ENCODE peak calls at places on chromosomes 3 and 15, in nine cellular contexts. A is body of pancreas, Y is AG04450, V is pancreas, H is IMR-90, N is PC-9, M is heart left ventricle, D is cardiac muscle cell, R is SJCRH30. I is an unnamed sample. For H3K9me3, the result is how much of the 10 kb centered on the place peaks cover.

GRCh38 chr3:9552252-9552999 is 1.2 kb downstream of the LHFPL4 start:
- DNase-seq in H (peak), M (peak), D (peak), Y (peak), R (peak), N (no peak), V (peak), A (peak), I (no peak)

GRCh38 chr15:78382114-78382886 is 42.1 kb downstream of the CRABP1 start:
- DNase-seq in V (no peak), A (no peak), N (no peak), H (no peak), D (no peak), Y (no peak), R (no peak), M (no peak), I (no peak)

GRCh38 chr15:73349191-73349590 is 19.6 kb downstream of the HCN4 start:
- DNase-seq in M (no peak), N (no peak), V (no peak), R (no peak), D (no peak), A (no peak), H (no peak), Y (no peak), I (no peak)

GRCh38 chr3:46386206-46386605 is 15.5 kb downstream of the CCR5 start:
- DNase-seq in D (no peak), M (no peak), Y (no peak), A (no peak), N (peak), V (no peak), R (no peak), H (peak), I (no peak)

GRCh38 chr3:189294649-189295048 is 122.9 kb downstream of the TPRG1 start:
- DNase-seq in H (no peak), R (no peak), Y (no peak), D (no peak), V (no peak), N (no peak), M (no peak), A (no peak), I (no peak)

GRCh38 chr3:47890037-47890831 is 87.3 kb downstream of the DHX30 start:
- DNase-seq in R (no peak), D (peak), V (no peak), A (no peak), M (no peak), N (no peak), H (no peak), Y (no peak), I (no peak)

GRCh38 chr15:60095711-60096110 is 91.6 kb downstream of the FOXB1 start:
- DNase-seq in Y (no peak), D (peak), N (no peak), H (peak), M (no peak), R (no peak), A (no peak), V (no peak), I (no peak)

GRCh38 chr15:80068578-80068977 is 9.1 kb downstream of the ZFAND6 start:
- DNase-seq in D (no peak), R (no peak), Y (no peak), M (no peak), H (peak), V (no peak), N (no peak), A (no peak), I (no peak)

GRCh38 chr15:75161106-75161505 is 40.6 kb upstream of the C15orf39 start:
- DNase-seq in M (no peak), R (no peak), A (no peak), D (no peak), N (no peak), V (no peak), H (no peak), Y (no peak), I (peak)

GRCh38 chr15:39243396-39243795 is 337.5 kb upstream of the THBS1 start:
- DNase-seq in V (no peak), A (no peak), H (peak), R (no peak), D (no peak), M (no peak), Y (no peak), N (no peak), I (no peak)

GRCh38 chr3:180180795-180181194 is 144.1 kb upstream of the PEX5L start:
- DNase-seq in M (no peak), N (no peak), D (no peak), Y (peak), A (no peak), V (no peak), R (no peak), H (peak), I (no peak)

GRCh38 chr15:85414495-85414894 is 34.1 kb downstream of the AKAP13 start:
- DNase-seq in N (no peak), A (no peak), M (no peak), Y (no peak), H (peak), R (no peak), V (no peak), D (peak), I (no peak)

GRCh38 chr3:73226026-73226425 is 164.6 kb downstream of the EBLN2 start:
- DNase-seq in R (no peak), M (no peak), A (no peak), Y (no peak), D (no peak), V (no peak), N (no peak), H (no peak), I (no peak)

GRCh38 chr3:102480139-102480538 is 45.3 kb downstream of the ZPLD1 start:
- DNase-seq in M (no peak), V (no peak), N (no peak), R (peak), D (no peak), H (no peak), A (no peak), Y (no peak), I (no peak)

GRCh38 chr15:63038926-63039673 is 3.4 kb upstream of the TPM1 start:
- DNase-seq in H (peak), M (no peak), D (peak), Y (no peak), R (no peak), V (no peak), A (no peak), N (peak), I (no peak)

GRCh38 chr15:73746883-73747282 is 6.3 kb downstream of the INSYN1 start:
- DNase-seq in D (peak), Y (no peak), M (no peak), V (no peak), A (no peak), H (no peak), R (no peak), N (no peak), I (no peak)

GRCh38 chr3:4763604-4764247 is 215.5 kb upstream of the BHLHE40 start:
- DNase-seq in N (no peak), Y (no peak), A (no peak), M (no peak), H (no peak), R (no peak), V (no peak), D (no peak), I (no peak)

DNA sequence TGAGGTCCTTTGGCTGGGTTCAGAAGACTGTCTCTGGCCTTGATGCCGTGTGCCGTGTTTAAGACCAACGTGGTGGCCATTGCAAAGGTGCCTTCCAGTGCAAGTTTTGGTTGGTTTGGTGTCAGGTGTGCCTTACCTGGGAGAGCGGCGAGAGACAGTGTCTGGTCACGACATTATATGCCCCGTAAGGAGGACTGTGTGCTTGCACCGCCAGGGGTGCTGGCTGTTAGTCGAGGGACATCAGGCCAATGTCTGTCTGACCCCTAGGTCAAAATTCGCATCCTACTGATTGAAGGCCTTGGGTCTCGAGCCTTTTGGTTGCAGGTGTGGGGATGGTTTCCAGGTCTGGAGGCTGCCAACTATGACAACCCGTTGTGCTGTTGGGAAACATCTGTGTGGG is 111.9 kb downstream of the SNRPN start:
- DNase-seq in A (no peak), N (no peak), R (no peak), D (no peak), V (no peak), M (no peak), Y (no peak), H (no peak), I (no peak)
- H3K9me3 ChIP-seq in A (under half), N (under half), R (under half), D (under half), V (under half), M (half or more), Y (half or more), H (half or more), I (half or more)

GRCh38 chr3:60697132-60697531 is 554.1 kb downstream of the FHIT start:
- DNase-seq in A (no peak), R (no peak), Y (no peak), V (no peak), H (no peak), M (no peak), D (no peak), N (no peak), I (no peak)
- H3K9me3 ChIP-seq in A (under half), R (under half), Y (under half), V (under half), H (under half), M (under half), D (under half), N (under half), I (under half)

DNA sequence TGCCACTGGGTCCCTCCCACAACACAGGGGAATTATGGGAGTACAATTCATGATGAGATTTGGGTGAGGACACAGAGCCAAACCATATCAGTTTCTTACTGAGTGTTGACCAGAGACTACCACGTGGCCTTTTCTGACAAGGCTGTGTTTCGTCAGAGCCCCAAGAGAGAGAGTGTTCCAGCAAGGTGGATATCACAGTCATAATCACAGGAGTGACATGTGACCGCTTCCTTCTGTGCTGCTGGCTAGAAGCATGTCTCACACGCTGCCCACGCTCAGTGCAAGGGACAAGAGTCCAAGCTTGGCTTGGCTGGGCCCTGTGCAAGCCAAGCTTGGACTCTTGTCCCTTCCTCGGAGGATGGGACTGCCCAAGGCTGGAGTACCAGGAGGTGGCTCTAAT is 103.2 kb downstream of the GABRG3 start:
- DNase-seq in V (no peak), M (no peak), H (no peak), R (no peak), A (no peak), D (no peak), N (no peak), Y (no peak), I (no peak)
- H3K9me3 ChIP-seq in V (under half), M (under half), H (under half), R (under half), A (under half), D (under half), N (under half), Y (under half), I (under half)

DNA sequence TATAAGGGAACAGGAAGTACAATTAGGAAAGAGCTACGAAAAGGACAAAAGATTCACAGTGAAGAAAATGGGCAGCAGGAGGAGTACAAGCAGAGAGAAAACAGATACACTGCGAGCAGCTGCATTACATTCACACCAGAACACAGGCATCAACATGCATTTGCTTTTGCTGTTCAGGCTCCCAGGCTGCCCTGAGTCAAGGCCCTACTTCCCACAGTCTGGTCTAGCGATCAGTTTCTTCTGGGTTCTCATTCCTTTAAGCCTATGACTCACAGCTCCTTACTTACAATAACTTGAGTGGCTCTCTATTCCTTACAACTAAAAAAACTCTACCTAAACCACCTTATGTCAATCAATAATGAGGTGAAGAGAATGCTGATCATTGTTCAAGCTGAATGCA is 24.5 kb upstream of the ZNF445 start:
- DNase-seq in A (no peak), D (no peak), R (no peak), M (no peak), V (no peak), Y (no peak), N (no peak), H (peak), I (no peak)
- H3K9me3 ChIP-seq in A (under half), D (under half), R (under half), M (half or more), V (under half), Y (half or more), N (under half), H (under half), I (under half)

DNA sequence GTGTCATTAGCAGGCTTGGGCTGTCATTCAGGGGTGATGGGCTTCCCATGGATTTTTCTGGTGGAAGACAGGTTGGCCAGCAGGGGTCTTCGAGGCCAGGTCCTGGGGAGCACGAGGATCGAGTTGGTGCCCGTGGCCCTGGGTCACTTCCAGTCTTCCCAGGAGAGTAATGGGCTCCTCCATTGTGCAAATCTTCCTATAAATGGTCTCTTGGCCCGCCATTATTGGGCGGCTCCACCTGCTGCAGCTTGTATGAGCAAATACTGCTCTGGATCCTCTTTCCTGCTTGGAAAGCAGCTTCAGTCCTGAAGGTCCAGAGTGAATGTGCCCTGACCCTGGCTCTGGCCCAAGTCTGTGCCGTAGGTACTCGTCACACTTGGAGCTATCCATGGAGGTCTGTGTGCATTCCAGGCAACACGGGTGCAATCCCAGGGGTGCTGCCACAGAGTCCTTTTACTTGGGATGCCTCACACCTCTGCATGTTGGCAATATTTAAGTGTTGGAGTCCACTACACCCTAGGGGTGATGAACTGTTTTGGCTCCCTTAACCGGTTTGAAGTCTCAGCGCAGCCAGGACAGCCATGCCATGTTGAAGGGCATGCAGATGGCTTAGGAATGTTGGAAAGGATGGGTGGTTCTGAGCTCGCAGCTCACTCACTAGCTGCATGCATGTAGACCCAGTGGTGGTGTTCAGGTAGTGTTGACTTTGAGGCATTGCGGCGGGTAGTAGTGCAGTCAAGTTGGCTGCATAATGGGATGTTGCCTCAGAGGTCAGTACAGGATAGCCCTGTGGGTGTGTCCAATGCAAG is 97.6 kb downstream of the SNRPN start:
- DNase-seq in D (no peak), Y (no peak), V (peak), R (no peak), M (no peak), A (peak), N (no peak), H (no peak), I (peak)
- H3K9me3 ChIP-seq in D (under half), Y (half or more), V (under half), R (under half), M (half or more), A (under half), N (under half), H (half or more), I (half or more)

GRCh38 chr3:11007534-11007933 is 15.0 kb downstream of the SLC6A1 start:
- DNase-seq in N (no peak), V (no peak), D (no peak), H (no peak), M (no peak), Y (no peak), A (no peak), R (no peak), I (no peak)

GRCh38 chr3:11014253-11014652 is 21.7 kb downstream of the SLC6A1 start:
- DNase-seq in D (no peak), M (no peak), Y (no peak), R (no peak), A (no peak), V (no peak), H (no peak), N (no peak), I (no peak)

GRCh38 chr3:11006986-11007385 is 14.4 kb downstream of the SLC6A1 start:
- DNase-seq in N (no peak), A (no peak), V (no peak), R (no peak), Y (no peak), M (no peak), D (no peak), H (no peak), I (no peak)

GRCh38 chr3:11009898-11010297 is 17.4 kb downstream of the SLC6A1 start:
- DNase-seq in N (no peak), V (no peak), A (no peak), M (no peak), D (no peak), Y (no peak), H (no peak), R (no peak), I (no peak)

DNA sequence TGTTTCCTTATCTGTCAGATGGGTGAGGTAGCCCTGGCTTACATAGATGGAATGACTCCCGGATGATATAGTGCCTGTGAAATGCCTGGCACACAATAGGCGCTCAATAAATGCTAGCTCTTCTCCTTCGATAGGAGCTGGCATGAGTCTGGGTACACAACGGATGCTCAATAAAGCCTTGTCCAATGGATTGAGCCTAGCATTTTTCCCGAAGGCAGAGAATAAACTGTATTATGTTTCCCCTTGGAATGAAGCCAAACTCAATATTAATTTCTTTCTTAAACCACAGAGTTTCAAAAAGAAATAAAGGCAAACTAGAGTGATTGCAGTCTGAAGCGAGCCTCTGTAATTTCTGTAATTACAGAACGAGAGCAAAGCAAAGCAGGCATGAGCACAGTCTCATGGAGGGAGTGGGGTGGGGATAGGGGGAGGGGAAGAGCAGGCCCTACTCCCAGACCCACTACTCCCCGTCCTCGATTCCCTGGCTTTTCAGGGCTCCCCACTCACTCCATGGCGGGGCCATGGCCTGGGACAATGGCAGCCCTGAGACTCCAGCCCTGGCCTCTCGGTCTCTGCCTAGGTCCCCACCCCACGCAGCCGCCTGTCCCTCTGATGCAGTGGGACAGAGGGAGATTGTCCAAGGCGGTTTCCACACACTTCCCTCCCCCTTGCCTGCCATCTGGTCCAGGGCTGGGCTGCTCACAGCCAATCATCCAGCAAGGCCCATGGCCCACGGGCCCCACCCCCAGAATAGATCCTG is 18.0 kb downstream of the SLC6A1 start:
- DNase-seq in A (no peak), R (no peak), H (no peak), Y (no peak), D (no peak), V (no peak), N (no peak), M (no peak), I (no peak)
- H3K9me3 ChIP-seq in A (under half), R (under half), H (under half), Y (under half), D (under half), V (under half), N (under half), M (under half), I (under half)